ENCODE peak calls at places on chromosomes 12 and 14, in six cellular contexts. One of them, this sample, is unnamed.
A peak's percentile ranks its signal among the peaks of the same experiment; 100 is the strongest.

GRCh38 chr12:120377611-120378010 is 8.6 kb upstream of the MSI1 start:
- DNase-seq in HepG2: no peak
- DNase-seq in GM12878: no peak
- DNase-seq in H1: no peak
- DNase-seq in GM12891: no peak
- DNase-seq in K562: no peak
- DNase-seq in this sample: no peak

GRCh38 chr14:48274826-48275225 is 599.4 kb upstream of the MDGA2 start:
- DNase-seq in H1: no peak
- DNase-seq in GM12891: no peak
- DNase-seq in HepG2: no peak
- DNase-seq in K562: no peak
- DNase-seq in GM12878: no peak
- DNase-seq in this sample: no peak

GRCh38 chr14:101405171-101405883 is 156.0 kb upstream of the DIO3 start:
- DNase-seq in H1: no peak
- DNase-seq in HepG2: no peak
- DNase-seq in GM12891: no peak
- DNase-seq in K562: no peak
- DNase-seq in GM12878: no peak
- DNase-seq in this sample: no peak

GRCh38 chr12:53757095-53757770 is 5.5 kb upstream of the CISTR start:
- DNase-seq in K562: peak; percentile 81
- DNase-seq in H1: peak; percentile 70
- DNase-seq in HepG2: peak; percentile 44
- DNase-seq in GM12891: peak; percentile 63
- DNase-seq in GM12878: no peak
- DNase-seq in this sample: peak; percentile 72

GRCh38 chr14:101542391-101542790 is 18.9 kb upstream of the DIO3 start:
- DNase-seq in HepG2: no peak
- DNase-seq in GM12878: no peak
- DNase-seq in H1: no peak
- DNase-seq in GM12891: no peak
- DNase-seq in K562: no peak
- DNase-seq in this sample: no peak

GRCh38 chr14:37544407-37544806 is 50.6 kb downstream of the FOXA1 start:
- DNase-seq in HepG2: no peak
- DNase-seq in GM12878: no peak
- DNase-seq in H1: no peak
- DNase-seq in K562: no peak
- DNase-seq in GM12891: no peak
- DNase-seq in this sample: no peak

GRCh38 chr12:131775904-131776889 is 52.0 kb upstream of the MMP17 start:
- DNase-seq in H1: no peak
- DNase-seq in K562: no peak
- DNase-seq in HepG2: no peak
- DNase-seq in GM12891: no peak
- DNase-seq in GM12878: peak; percentile 58
- DNase-seq in this sample: no peak

GRCh38 chr12:59980491-59980890 is 384.7 kb downstream of the SLC16A7 start:
- DNase-seq in GM12878: no peak
- DNase-seq in HepG2: no peak
- DNase-seq in GM12891: no peak
- DNase-seq in H1: no peak
- DNase-seq in K562: no peak
- DNase-seq in this sample: no peak

GRCh38 chr12:132887513-132888341 is at the start of gene CHFR:
- DNase-seq in H1: peak; percentile 94
- DNase-seq in GM12878: peak; percentile 77
- DNase-seq in K562: peak; percentile 98
- DNase-seq in GM12891: peak; percentile 95
- DNase-seq in HepG2: peak; percentile 94
- DNase-seq in this sample: peak; percentile 92
- TF ChIP-seq POLR2A in H1: peak; percentile 51
- TF ChIP-seq POLR2A in GM12878: peak; percentile 86
- TF ChIP-seq POLR2A in K562: peak; percentile 45
- TF ChIP-seq POLR2A in GM12891: peak; percentile 85
- TF ChIP-seq POLR2A in HepG2: peak; percentile 65
- TF ChIP-seq POLR2A in this sample: peak; percentile 77

DNA sequence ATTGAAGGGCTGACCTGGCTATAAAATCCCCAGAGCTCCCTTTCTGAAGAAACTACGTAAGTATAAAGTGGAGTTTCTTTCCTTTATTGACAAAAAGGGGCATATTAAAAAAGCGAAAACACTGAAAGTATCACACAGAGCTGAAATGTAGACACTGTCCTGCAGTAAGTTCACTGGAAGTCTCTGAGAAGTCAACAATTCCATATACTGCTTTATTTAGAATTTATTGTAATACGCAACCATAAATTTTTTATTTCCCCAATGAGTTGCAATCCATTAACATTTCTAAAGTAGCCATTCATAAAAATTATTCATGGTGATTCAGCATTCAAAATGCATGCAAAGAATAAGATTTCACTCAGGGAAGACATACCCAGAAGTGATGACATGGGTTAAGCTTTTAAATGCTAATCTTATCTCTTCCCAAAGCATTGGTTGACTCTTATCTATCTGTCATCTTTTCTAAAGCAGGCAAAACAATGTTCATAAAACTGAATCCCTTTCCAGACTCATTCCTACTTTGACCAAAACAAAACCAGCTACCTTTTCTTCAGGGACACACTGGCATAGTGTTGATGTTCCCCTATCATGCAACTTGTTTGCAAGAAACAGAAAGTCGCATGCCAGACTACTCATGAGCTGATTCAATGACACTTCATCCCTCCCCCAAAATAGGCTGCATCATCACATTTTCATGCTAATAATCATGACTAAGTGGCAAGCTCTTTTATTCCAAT is 17.3 kb downstream of the KITLG start:
- DNase-seq in GM12878: no peak
- DNase-seq in GM12891: no peak
- DNase-seq in K562: no peak
- DNase-seq in HepG2: no peak
- DNase-seq in H1: no peak
- DNase-seq in this sample: no peak
- TF ChIP-seq TAF1 in GM12878: no peak
- TF ChIP-seq TAF1 in GM12891: no peak
- TF ChIP-seq TAF1 in K562: no peak
- TF ChIP-seq TAF1 in HepG2: no peak
- TF ChIP-seq TAF1 in H1: no peak
- TF ChIP-seq TAF1 in this sample: no peak

GRCh38 chr14:65333926-65334687 is 78.4 kb upstream of the FUT8 start:
- DNase-seq in GM12878: no peak
- DNase-seq in HepG2: no peak
- DNase-seq in GM12891: no peak
- DNase-seq in H1: no peak
- DNase-seq in K562: no peak
- DNase-seq in this sample: no peak
- TF ChIP-seq POLR2AphosphoS5 in GM12878: no peak
- TF ChIP-seq POLR2AphosphoS5 in HepG2: no peak
- TF ChIP-seq POLR2AphosphoS5 in GM12891: no peak
- TF ChIP-seq POLR2AphosphoS5 in H1: no peak
- TF ChIP-seq POLR2AphosphoS5 in K562: no peak
- TF ChIP-seq POLR2AphosphoS5 in this sample: no peak

GRCh38 chr12:87336814-87337336 is 692.3 kb downstream of the C12orf50 start:
- DNase-seq in HepG2: no peak
- DNase-seq in H1: no peak
- DNase-seq in GM12878: no peak
- DNase-seq in GM12891: no peak
- DNase-seq in K562: no peak
- DNase-seq in this sample: no peak

GRCh38 chr12:87329076-87329863 is 699.9 kb downstream of the C12orf50 start:
- DNase-seq in GM12891: no peak
- DNase-seq in K562: no peak
- DNase-seq in GM12878: no peak
- DNase-seq in HepG2: no peak
- DNase-seq in H1: no peak
- DNase-seq in this sample: no peak

DNA sequence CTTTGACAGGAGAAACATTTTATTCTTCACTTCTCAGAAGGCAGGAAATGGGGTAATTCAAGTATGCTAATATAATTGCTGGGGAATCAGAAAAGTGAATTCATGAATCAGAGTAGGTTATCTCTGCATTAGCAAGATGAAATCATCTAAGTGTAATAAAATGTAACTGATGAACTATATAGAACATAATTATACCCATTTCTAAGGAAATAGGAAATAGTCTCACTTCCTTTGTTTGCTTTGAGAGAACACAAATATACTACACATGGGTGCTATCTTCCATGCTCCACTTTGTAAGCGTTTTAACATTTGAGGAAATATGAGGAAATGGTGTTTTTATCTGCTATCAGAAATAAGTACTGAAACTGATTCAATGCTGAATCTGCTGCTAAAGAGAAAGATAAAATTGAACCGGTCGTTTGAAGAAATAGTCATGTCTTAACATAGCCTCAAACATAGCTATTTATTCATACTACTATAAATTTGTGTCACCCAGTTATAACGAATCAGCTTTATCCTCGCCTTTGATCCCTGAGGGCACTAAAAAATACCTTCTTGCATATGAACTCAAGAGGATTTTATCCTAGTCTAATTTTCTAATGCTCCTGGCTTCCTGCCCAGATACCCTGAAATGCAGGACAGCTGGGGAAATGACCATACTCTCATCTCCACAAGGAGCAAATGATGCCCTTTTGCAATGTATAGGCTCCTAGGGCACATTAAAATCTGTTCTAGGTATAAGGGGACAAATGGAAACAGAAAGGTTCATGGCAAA is 696.0 kb downstream of the C12orf50 start:
- DNase-seq in GM12878: no peak
- DNase-seq in K562: no peak
- DNase-seq in HepG2: no peak
- DNase-seq in H1: no peak
- DNase-seq in GM12891: no peak
- DNase-seq in this sample: no peak
- TF ChIP-seq POLR2A in GM12878: no peak
- TF ChIP-seq POLR2A in K562: no peak
- TF ChIP-seq POLR2A in HepG2: no peak
- TF ChIP-seq POLR2A in H1: no peak
- TF ChIP-seq POLR2A in GM12891: no peak
- TF ChIP-seq POLR2A in this sample: no peak

This sample was measured in GM12892.